ENCODE peak calls at places on chromosome 9, in five cellular contexts. K is fibroblast of mammary gland, F is NCI-H1105, R is A549, G is epithelial cell of esophagus. Q is an unnamed sample.

GRCh38 chr9:136198605-136199083 is 6.3 kb downstream of the LHX3 start:
- DNase-seq in K (peak), F (no peak), R (no peak), G (peak), Q (no peak)

GRCh38 chr9:74528207-74528606 is 31.1 kb downstream of the RORB start:
- DNase-seq in K (no peak), F (no peak), R (no peak), G (no peak), Q (no peak)

GRCh38 chr9:104227108-104227507 is 133.0 kb downstream of the SMC2 start:
- DNase-seq in K (peak), F (no peak), R (no peak), G (no peak), Q (no peak)

GRCh38 chr9:105206821-105207699 is 37.4 kb upstream of the SLC44A1 start:
- DNase-seq in K (peak), F (no peak), R (no peak), G (peak), Q (peak)

GRCh38 chr9:111821006-111821528 is 26.3 kb upstream of the SHOC1 start:
- DNase-seq in K (no peak), F (no peak), R (no peak), G (no peak), Q (no peak)

GRCh38 chr9:36151306-36152210 is 15.0 kb downstream of the GLIPR2 start:
- DNase-seq in K (peak), F (no peak), R (no peak), G (peak), Q (peak)

GRCh38 chr9:138053996-138054752 is 176.6 kb downstream of the CACNA1B start:
- DNase-seq in K (no peak), F (no peak), R (peak), G (no peak), Q (no peak)

GRCh38 chr9:4235951-4236804 is 63.7 kb downstream of the GLIS3 start:
- DNase-seq in K (peak), F (no peak), R (peak), G (peak), Q (peak)

GRCh38 chr9:83596899-83597504 is 25.9 kb upstream of the IDNK start:
- DNase-seq in K (peak), F (peak), R (peak), G (peak), Q (peak)

Q was measured in PC-3.